ENCODE peak calls at places on chromosomes 13 and 19, in seven cellular contexts. H is H1, B is GM12878, J is K562, Y is HCT116, U is HepG2, E is SK-N-SH. X is an unnamed sample.

GRCh38 chr19:35717665-35718344 is at the start of gene KMT2B:
- DNase-seq in B (no peak), E (peak), U (no peak), Y (no peak), J (peak), H (no peak), X (peak)

GRCh38 chr13:102914629-102914935 is 68.8 kb downstream of the ERCC5 start:
- DNase-seq in J (no peak), H (no peak), E (no peak), Y (no peak), B (no peak), U (no peak), X (peak)

GRCh38 chr19:43575156-43575950 is at the start of the genes PINLYP and XRCC1:
- DNase-seq in Y (peak), U (peak), J (peak), B (peak), E (peak), H (peak), X (peak)

GRCh38 chr19:35895911-35896642 is 4.3 kb downstream of the NFKBID start:
- DNase-seq in J (no peak), Y (no peak), U (no peak), E (no peak), H (no peak), B (no peak), X (no peak)

GRCh38 chr19:30651691-30652090 is 279.5 kb downstream of the ZNF536 start:
- DNase-seq in E (no peak), U (no peak), Y (no peak), J (no peak), B (no peak), H (no peak), X (no peak)

GRCh38 chr19:39497850-39498261 is 891 bp upstream of the DLL3 start:
- DNase-seq in E (peak), B (no peak), Y (no peak), U (peak), J (peak), H (no peak), X (peak)

GRCh38 chr19:21434967-21435544 is 38.1 kb downstream of the ZNF493 start:
- DNase-seq in Y (no peak), E (peak), J (no peak), U (no peak), B (no peak), H (no peak), X (peak)

GRCh38 chr13:42794572-42795275 is 13.3 kb downstream of the FAM216B start:
- DNase-seq in U (no peak), Y (no peak), E (no peak), J (no peak), H (no peak), B (no peak), X (no peak)

GRCh38 chr13:34435338-34435737 is 506.7 kb upstream of the NBEA start:
- DNase-seq in B (no peak), H (no peak), J (no peak), U (no peak), E (no peak), Y (peak), X (no peak)

GRCh38 chr19:49861127-49861526 is 6.2 kb downstream of the PNKP start:
- DNase-seq in E (no peak), H (no peak), B (no peak), J (no peak), Y (no peak), U (no peak), X (peak)

GRCh38 chr13:36157475-36157874 is 26.3 kb upstream of the DCLK1 start:
- DNase-seq in J (no peak), H (no peak), Y (no peak), U (no peak), B (no peak), E (no peak), X (no peak)

GRCh38 chr19:39100500-39101166 is 16.5 kb downstream of the ACP7 start:
- DNase-seq in H (no peak), J (no peak), B (no peak), U (no peak), E (no peak), Y (no peak), X (no peak)

GRCh38 chr13:106187092-106187491 is 348.4 kb downstream of the EFNB2 start:
- DNase-seq in U (no peak), Y (no peak), J (no peak), E (no peak), H (no peak), B (no peak), X (no peak)

GRCh38 chr19:38506723-38507550 is 73.4 kb downstream of the RYR1 start:
- DNase-seq in J (peak), E (peak), U (peak), B (peak), H (peak), Y (peak), X (peak)

GRCh38 chr13:100597253-100597652 is 8.7 kb upstream of the GGACT start:
- DNase-seq in B (no peak), Y (no peak), E (no peak), J (no peak), H (no peak), U (no peak), X (no peak)

GRCh38 chr19:29964171-29964570 is 22.1 kb downstream of the URI1 start:
- DNase-seq in H (no peak), Y (no peak), J (no peak), B (no peak), U (no peak), E (no peak), X (no peak)

GRCh38 chr13:33659894-33660293 is 158.1 kb upstream of the RFC3 start:
- DNase-seq in Y (no peak), U (no peak), B (no peak), J (no peak), H (no peak), E (no peak), X (no peak)

GRCh38 chr19:46372901-46373572 is 26.1 kb downstream of the PPP5C start:
- DNase-seq in B (no peak), U (no peak), H (no peak), J (no peak), E (no peak), Y (no peak), X (peak)

GRCh38 chr13:27022571-27023311 is 148.9 kb downstream of the USP12 start:
- DNase-seq in H (no peak), U (peak), B (no peak), E (no peak), J (peak), Y (no peak), X (no peak)

GRCh38 chr13:67230774-67231480 is 791 bp upstream of the PCDH9 start:
- DNase-seq in H (peak), J (peak), U (peak), B (no peak), E (peak), Y (no peak), X (no peak)

GRCh38 chr13:27168870-27169525 is 2.6 kb downstream of the USP12 start:
- DNase-seq in J (no peak), H (no peak), U (no peak), Y (no peak), E (no peak), B (no peak), X (no peak)

GRCh38 chr19:49712397-49712859 is 21.5 kb downstream of the CPT1C start:
- DNase-seq in B (no peak), J (peak), H (peak), E (peak), U (peak), Y (peak), X (no peak)

GRCh38 chr19:53333071-53333465 is 481 bp upstream of the ZNF845 start:
- DNase-seq in B (no peak), U (no peak), J (no peak), E (peak), H (no peak), Y (no peak), X (no peak)

GRCh38 chr19:20470345-20471119 is 95.0 kb downstream of the ZNF737 start:
- DNase-seq in B (no peak), U (no peak), J (no peak), E (no peak), H (no peak), Y (no peak), X (no peak)

GRCh38 chr13:77894743-77895142 is 23.9 kb downstream of the EDNRB start:
- DNase-seq in J (no peak), B (no peak), H (no peak), U (no peak), E (no peak), Y (no peak), X (no peak)

GRCh38 chr13:57640582-57640981 is 9.0 kb downstream of the PCDH17 start:
- DNase-seq in Y (no peak), J (no peak), E (no peak), H (no peak), U (no peak), B (no peak), X (no peak)
- TF ChIP-seq JUND in Y (no peak), J (no peak), E (no peak), H (no peak), U (no peak), B (no peak), X (no peak)

GRCh38 chr19:2759965-2760364 is 20.1 kb upstream of the SLC39A3 start:
- DNase-seq in B (no peak), H (no peak), E (no peak), U (no peak), Y (no peak), J (no peak), X (no peak)
- TF ChIP-seq JUND in B (no peak), H (no peak), E (no peak), U (no peak), Y (no peak), J (no peak), X (no peak)

GRCh38 chr13:24500977-24501376 is 11.6 kb downstream of the PARP4 start:
- DNase-seq in J (no peak), B (no peak), E (no peak), U (no peak), H (no peak), Y (no peak), X (no peak)

GRCh38 chr13:24505756-24506155 is 6.8 kb downstream of the PARP4 start:
- DNase-seq in E (no peak), Y (no peak), B (no peak), J (no peak), H (no peak), U (no peak), X (no peak)

GRCh38 chr13:24505256-24505655 is 7.3 kb downstream of the PARP4 start:
- DNase-seq in B (no peak), E (no peak), U (no peak), J (peak), Y (no peak), H (no peak), X (no peak)

GRCh38 chr13:24503376-24503690 is 9.2 kb downstream of the PARP4 start:
- DNase-seq in E (no peak), B (no peak), Y (no peak), J (peak), U (no peak), H (no peak), X (no peak)

GRCh38 chr13:24502567-24503375 is 9.8 kb downstream of the PARP4 start:
- DNase-seq in J (peak), B (no peak), Y (peak), H (no peak), E (no peak), U (peak), X (peak)
- TF ChIP-seq JUND in J (peak), B (no peak), Y (no peak), H (no peak), E (peak), U (no peak), X (no peak)

GRCh38 chr19:10043286-10043927 is 30.1 kb downstream of the RDH8 start:
- DNase-seq in Y (no peak), J (no peak), U (no peak), H (no peak), B (no peak), E (no peak), X (peak)
- TF ChIP-seq JUND in Y (no peak), J (no peak), U (no peak), H (no peak), B (no peak), E (no peak), X (no peak)

GRCh38 chr19:42090687-42091086 is 14.7 kb downstream of the ZNF574 start:
- DNase-seq in H (no peak), U (no peak), E (no peak), Y (no peak), B (no peak), J (no peak), X (no peak)

GRCh38 chr19:42089772-42090171 is 13.8 kb downstream of the ZNF574 start:
- DNase-seq in H (no peak), E (no peak), Y (no peak), J (no peak), B (no peak), U (no peak), X (no peak)

GRCh38 chr19:42086770-42087550 is 11.0 kb downstream of the ZNF574 start:
- DNase-seq in B (no peak), H (no peak), J (peak), Y (no peak), E (no peak), U (no peak), X (no peak)

GRCh38 chr19:42089191-42089750 is 13.3 kb downstream of the ZNF574 start:
- DNase-seq in Y (no peak), J (no peak), H (no peak), E (no peak), U (no peak), B (no peak), X (no peak)

GRCh38 chr19:42088471-42089190 is 12.7 kb downstream of the ZNF574 start:
- DNase-seq in Y (no peak), B (no peak), H (no peak), E (no peak), U (no peak), J (no peak), X (no peak)
- TF ChIP-seq JUND in Y (no peak), B (no peak), H (no peak), E (no peak), U (no peak), J (no peak), X (no peak)

GRCh38 chr13:114017028-114017630 is 43.3 kb upstream of the C13orf46 start:
- DNase-seq in J (no peak), E (peak), U (no peak), H (no peak), B (no peak), Y (no peak), X (no peak)

GRCh38 chr13:114017966-114018365 is 44.1 kb upstream of the C13orf46 start:
- DNase-seq in B (no peak), H (no peak), J (no peak), U (no peak), E (no peak), Y (no peak), X (no peak)

GRCh38 chr13:114018461-114019055 is 44.7 kb upstream of the C13orf46 start:
- DNase-seq in J (no peak), Y (no peak), B (no peak), E (no peak), U (no peak), H (no peak), X (no peak)

GRCh38 chr13:114020750-114021463 is 47.0 kb upstream of the C13orf46 start:
- DNase-seq in J (no peak), Y (no peak), U (no peak), B (no peak), E (no peak), H (no peak), X (no peak)

DNA sequence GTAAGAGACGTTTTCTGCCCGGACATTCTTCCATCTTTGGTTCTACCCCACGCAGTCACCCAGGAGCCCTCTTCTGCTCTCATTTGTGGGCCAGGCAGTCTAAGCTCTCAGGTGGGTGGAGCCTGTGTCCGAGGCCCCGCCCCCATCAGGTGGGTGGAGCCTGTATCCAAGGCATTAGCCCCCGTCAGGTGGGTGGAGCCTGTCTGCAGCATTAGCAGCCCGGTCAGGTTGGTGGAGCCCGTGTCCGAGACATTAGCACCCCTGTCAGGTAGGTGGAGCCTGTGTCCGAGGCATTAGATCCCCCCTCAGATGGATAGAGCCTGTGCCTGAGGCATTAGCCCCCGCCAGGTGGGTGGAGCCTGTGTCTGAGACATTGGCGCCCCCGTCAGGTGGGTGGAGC is 45.5 kb upstream of the C13orf46 start:
- DNase-seq in U (no peak), B (no peak), Y (peak), E (peak), H (no peak), J (peak), X (peak)
- TF ChIP-seq JUND in U (no peak), B (no peak), Y (no peak), E (no peak), H (no peak), J (no peak), X (no peak)

X was measured in T47D.